ENCODE peak calls at places on chromosomes 5 and 9, in four cellular contexts. K is IMR-90, W is H1, H is H9. N is an unnamed sample.

GRCh38 chr5:175517824-175518450 is 39.6 kb downstream of the SFXN1 start:
- DNase-seq in K (peak), W (no peak), H (no peak), N (no peak)

GRCh38 chr5:181120311-181120710 is 10.7 kb downstream of the OR2V1 start:
- DNase-seq in K (peak), W (no peak), H (no peak), N (no peak)

GRCh38 chr9:103660830-103661229 is 433.3 kb upstream of the SMC2 start:
- DNase-seq in K (no peak), W (no peak), H (no peak), N (no peak)

GRCh38 chr9:93321220-93321610 is 130.3 kb upstream of the FAM120A start:
- DNase-seq in K (no peak), W (no peak), H (no peak), N (no peak)

GRCh38 chr9:72951520-72952393 is 1.1 kb downstream of the ALDH1A1 start:
- DNase-seq in K (no peak), W (no peak), H (no peak), N (no peak)

GRCh38 chr5:34467436-34467835 is 188.7 kb upstream of the RAI14 start:
- DNase-seq in K (no peak), W (no peak), H (no peak), N (no peak)

GRCh38 chr5:35671516-35671915 is 53.9 kb downstream of the SPEF2 start:
- DNase-seq in K (no peak), W (no peak), H (no peak), N (no peak)

GRCh38 chr5:54360089-54360488 is 49.7 kb upstream of the ARL15 start:
- DNase-seq in K (peak), W (no peak), H (peak), N (peak)

GRCh38 chr9:70902171-70902570 is 219.2 kb downstream of the TRPM3 start:
- DNase-seq in K (peak), W (no peak), H (no peak), N (no peak)

GRCh38 chr5:127725673-127726072 is 22.5 kb downstream of the CCDC192 start:
- DNase-seq in K (no peak), W (no peak), H (no peak), N (no peak)

GRCh38 chr9:89657765-89658164 is 53.0 kb downstream of the GADD45G start:
- DNase-seq in K (no peak), W (no peak), H (no peak), N (no peak)

GRCh38 chr9:115002371-115003120 is 72.2 kb upstream of the TNFSF8 start:
- DNase-seq in K (no peak), W (no peak), H (no peak), N (no peak)

GRCh38 chr9:14303526-14303925 is 10.4 kb downstream of the NFIB start:
- DNase-seq in K (no peak), W (no peak), H (no peak), N (no peak)

GRCh38 chr5:174837919-174838902 is 113.8 kb downstream of the MSX2 start:
- DNase-seq in K (peak), W (peak), H (peak), N (peak)

GRCh38 chr5:163379298-163380155 is 57.9 kb upstream of the CCNG1 start:
- DNase-seq in K (peak), W (no peak), H (no peak), N (peak)

GRCh38 chr5:116360008-116360853 is 214.4 kb downstream of the SEMA6A start:
- DNase-seq in K (no peak), W (no peak), H (no peak), N (no peak)

GRCh38 chr5:121408778-121409177 is 442.9 kb upstream of the FTMT start:
- DNase-seq in K (no peak), W (no peak), H (no peak), N (no peak)

GRCh38 chr5:2797981-2798380 is 46.5 kb upstream of the IRX2 start:
- DNase-seq in K (no peak), W (no peak), H (no peak), N (no peak)

GRCh38 chr5:109865636-109866035 is 175.9 kb downstream of the MAN2A1 start:
- DNase-seq in K (peak), W (no peak), H (no peak), N (no peak)

GRCh38 chr5:41776435-41776834 is 93.8 kb downstream of the OXCT1 start:
- DNase-seq in K (peak), W (no peak), H (no peak), N (no peak)

GRCh38 chr9:504921-505821 is 290.5 kb downstream of the DOCK8 start:
- DNase-seq in K (no peak), W (peak), H (peak), N (peak)

GRCh38 chr5:34576849-34577248 is 79.3 kb upstream of the RAI14 start:
- DNase-seq in K (no peak), W (no peak), H (no peak), N (no peak)

GRCh38 chr9:121962421-121962820 is 130.7 kb downstream of the TTLL11 start:
- DNase-seq in K (peak), W (no peak), H (no peak), N (no peak)

GRCh38 chr5:122219767-122220166 is 90.4 kb downstream of the ZNF474 start:
- DNase-seq in K (no peak), W (no peak), H (no peak), N (no peak)

GRCh38 chr9:68746564-68746963 is 41.5 kb downstream of the PIP5K1B start:
- DNase-seq in K (no peak), W (no peak), H (no peak), N (no peak)

GRCh38 chr9:98442114-98442513 is 186.7 kb upstream of the TBC1D2 start:
- DNase-seq in K (no peak), W (no peak), H (peak), N (peak)

GRCh38 chr9:88551546-88552137 is 16.7 kb downstream of the NXNL2 start:
- DNase-seq in K (no peak), W (no peak), H (no peak), N (peak)

GRCh38 chr5:43359738-43360137 is 46.5 kb upstream of the HMGCS1 start:
- DNase-seq in K (no peak), W (no peak), H (no peak), N (no peak)

GRCh38 chr9:128056887-128057723 is 10.0 kb downstream of the NAIF1 start:
- DNase-seq in K (peak), W (no peak), H (peak), N (peak)

GRCh38 chr5:39775458-39776365 is 350.9 kb upstream of the DAB2 start:
- DNase-seq in K (peak), W (no peak), H (no peak), N (peak)

GRCh38 chr9:119639287-119639955 is 270.2 kb upstream of the BRINP1 start:
- DNase-seq in K (no peak), W (no peak), H (no peak), N (peak)

GRCh38 chr9:132210472-132211145 is 48.8 kb downstream of the NTNG2 start:
- DNase-seq in K (peak), W (no peak), H (no peak), N (no peak)

GRCh38 chr5:176817369-176817841 is 7.0 kb downstream of the UNC5A start:
- DNase-seq in K (no peak), W (peak), H (peak), N (peak)

GRCh38 chr9:68625559-68625958 is 79.5 kb upstream of the PIP5K1B start:
- DNase-seq in K (no peak), W (no peak), H (no peak), N (no peak)

GRCh38 chr5:52987711-52988329 is 1.3 kb upstream of the ITGA2 start:
- DNase-seq in K (peak), W (no peak), H (no peak), N (peak)

DNA sequence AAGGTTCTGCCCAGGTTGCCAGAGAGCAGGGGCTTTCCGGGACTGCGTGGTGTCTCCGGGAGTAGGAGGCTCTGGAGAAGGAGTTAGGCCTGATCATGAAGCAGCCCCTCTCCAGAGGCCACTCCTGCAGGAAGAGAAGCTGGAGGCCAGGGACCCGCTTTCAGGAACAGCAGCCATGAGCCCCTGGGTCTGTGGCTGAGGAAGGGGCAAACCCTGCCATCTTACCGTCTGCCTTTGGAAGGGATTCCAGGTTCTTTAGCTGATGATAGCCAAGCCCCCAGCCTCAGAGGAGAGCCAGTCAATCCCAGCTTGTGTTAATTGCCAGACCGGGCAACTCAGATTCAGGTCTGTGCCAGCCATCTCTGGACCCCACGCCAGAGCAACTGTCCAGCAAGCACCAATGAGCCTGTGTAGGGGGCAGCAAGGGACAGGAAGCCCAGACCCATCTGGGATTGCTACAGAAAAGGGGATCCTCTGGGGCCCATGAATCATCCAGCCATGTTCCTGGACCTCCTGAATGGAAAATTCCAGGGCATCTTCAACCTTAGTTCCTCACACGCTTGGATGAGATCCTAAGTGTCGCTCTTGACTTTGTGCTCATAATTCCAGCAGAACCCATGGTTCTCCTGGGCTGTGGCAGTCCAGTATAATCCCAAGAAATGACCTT is 42.7 kb upstream of the MVB12B start:
- DNase-seq in K (no peak), W (no peak), H (no peak), N (no peak)
- H2BK5ac ChIP-seq in K (no peak), W (no peak), H (no peak), N (no peak)

GRCh38 chr9:95024097-95024671 is 293.3 kb downstream of the FANCC start:
- DNase-seq in K (no peak), W (no peak), H (peak), N (peak)
- H4K8ac ChIP-seq in K (peak), W (no peak), H (no peak), N (no peak)

DNA sequence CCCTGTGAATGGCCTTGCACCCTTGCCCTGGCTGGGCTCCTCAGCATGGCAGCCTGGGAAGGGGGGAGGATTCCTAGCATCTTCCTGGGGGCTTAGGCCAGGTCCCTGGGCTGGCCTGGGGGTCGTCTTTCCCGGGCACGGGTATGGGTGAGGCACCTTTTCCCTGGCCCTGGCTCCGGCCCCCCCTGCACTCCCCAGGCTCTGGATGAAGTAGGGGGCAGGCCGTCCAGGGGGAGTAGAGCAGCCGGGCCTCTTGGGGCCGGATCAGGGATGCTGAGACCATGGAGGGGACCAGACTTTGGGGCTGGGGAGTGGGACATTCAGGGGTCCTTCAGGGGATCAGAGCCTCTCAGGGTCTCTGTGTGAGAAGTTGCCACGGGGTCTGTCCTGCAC is 6.6 kb downstream of the RXRA start:
- DNase-seq in K (no peak), W (no peak), H (no peak), N (no peak)
- H3K56ac ChIP-seq in K (no peak), W (no peak), H (no peak), N (no peak)

GRCh38 chr5:138488481-138488945 is 23.2 kb downstream of the EGR1 start:
- DNase-seq in K (peak), W (no peak), H (no peak), N (no peak)
- H2BK5ac ChIP-seq in K (no peak), W (no peak), H (no peak), N (no peak)

GRCh38 chr9:78906356-78906755 is 609.4 kb downstream of the PSAT1 start:
- DNase-seq in K (peak), W (no peak), H (no peak), N (no peak)
- H4K8ac ChIP-seq in K (no peak), W (no peak), H (no peak), N (no peak)

DNA sequence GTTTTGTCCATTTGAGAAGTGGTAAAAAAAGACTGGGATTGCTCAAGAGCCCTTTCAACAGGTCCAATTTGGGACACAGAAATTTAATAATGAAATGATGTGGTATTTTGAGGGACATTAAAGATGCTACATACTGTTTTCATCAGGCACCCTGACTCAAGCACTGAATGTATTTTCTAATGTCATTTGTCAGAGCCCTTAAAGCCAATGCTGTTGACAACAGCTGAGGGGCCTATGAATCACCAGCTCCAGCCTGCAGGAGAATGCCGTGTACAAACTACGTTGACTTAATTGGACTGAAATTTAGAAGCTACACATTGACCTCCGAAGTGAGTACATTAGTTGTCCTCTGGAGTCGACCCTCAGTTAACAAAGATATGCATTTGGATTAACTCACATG is 147.4 kb upstream of the PIK3R1 start:
- DNase-seq in K (peak), W (no peak), H (no peak), N (no peak)
- H3K56ac ChIP-seq in K (no peak), W (no peak), H (no peak), N (no peak)

GRCh38 chr5:68922172-68922987 is 171.4 kb upstream of the SLC30A5 start:
- DNase-seq in K (no peak), W (no peak), H (peak), N (peak)

GRCh38 chr5:68920888-68921287 is 172.9 kb upstream of the SLC30A5 start:
- DNase-seq in K (no peak), W (no peak), H (no peak), N (no peak)

GRCh38 chr5:68915079-68915478 is 178.7 kb upstream of the SLC30A5 start:
- DNase-seq in K (no peak), W (no peak), H (no peak), N (no peak)

GRCh38 chr5:68919988-68920490 is 173.8 kb upstream of the SLC30A5 start:
- DNase-seq in K (no peak), W (no peak), H (no peak), N (no peak)

GRCh38 chr5:68918306-68918705 is 175.5 kb upstream of the SLC30A5 start:
- DNase-seq in K (no peak), W (no peak), H (no peak), N (no peak)
- H2BK5ac ChIP-seq in K (no peak), W (no peak), H (no peak), N (no peak)

DNA sequence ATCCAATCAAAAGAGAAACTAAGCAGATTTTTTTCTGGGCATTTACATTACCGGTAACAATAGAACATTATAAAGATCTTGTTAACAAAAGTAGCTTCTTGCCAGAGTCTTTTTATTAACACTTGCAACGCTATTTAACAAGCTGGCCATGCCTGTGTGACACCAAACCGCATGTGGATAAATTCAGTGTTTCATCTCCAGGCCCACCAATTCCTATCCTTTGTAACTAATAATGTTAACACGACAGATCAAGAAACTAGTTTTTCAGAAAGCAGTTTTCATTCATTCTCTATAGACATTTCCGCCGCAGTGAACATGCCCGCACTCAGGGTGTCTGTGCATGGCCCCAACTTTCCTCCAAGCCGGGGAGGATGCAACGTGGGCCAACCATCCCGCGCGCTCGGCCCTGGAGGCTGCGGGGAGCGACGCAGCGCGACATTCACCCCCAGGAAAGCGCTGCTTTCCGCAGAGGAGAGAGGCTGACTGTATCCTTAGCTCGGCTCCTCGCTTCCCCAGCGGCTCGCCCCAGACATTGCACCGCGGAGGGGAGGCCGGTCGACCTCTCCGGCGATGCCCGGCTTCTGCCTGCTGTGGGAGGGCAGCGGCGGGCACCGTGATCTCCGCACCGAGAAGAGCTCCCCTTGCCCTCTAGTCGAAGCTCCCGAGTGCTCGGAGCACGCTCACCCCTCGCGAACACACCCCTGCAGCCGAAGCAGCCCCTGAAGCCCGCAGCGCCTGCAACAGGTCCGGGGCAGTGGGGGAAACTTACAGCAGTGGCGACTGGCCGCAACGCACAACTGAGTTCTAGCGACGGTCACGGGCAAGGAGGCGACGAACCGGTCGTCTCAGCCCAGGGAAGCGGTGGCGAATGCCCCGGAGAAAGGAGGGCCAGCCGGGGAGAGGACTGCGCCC is 734 bp downstream of the ENC1 start:
- DNase-seq in K (peak), W (peak), H (peak), N (peak)
- H4K8ac ChIP-seq in K (peak), W (peak), H (no peak), N (no peak)

GRCh38 chr9:21070887-21071286 is 6.9 kb downstream of the IFNB1 start:
- DNase-seq in K (peak), W (no peak), H (no peak), N (no peak)
- H3K56ac ChIP-seq in K (no peak), W (no peak), H (no peak), N (no peak)

N was measured in mesendoderm.